ENCODE peak calls at places on chromosomes 7 and 10, in eight cellular contexts. U is activated naive CD4-positive, alpha-beta T cell; S is NCI-H2029; Y is naive B cell; J is uterus; X is left ventricle myocardium inferior; A is HTR-8/SVneo; T is NCI-H1417 treated with DMSO at 0.1 percent for 48 hours. P is an unnamed sample.

GRCh38 chr7:19376591-19376990 is 231.4 kb upstream of the FERD3L start:
- DNase-seq in T (no peak), S (no peak), X (no peak), J (no peak), Y (no peak), U (no peak), A (no peak), P (no peak)

GRCh38 chr10:35643151-35643975 is 1.3 kb upstream of the FZD8 start:
- DNase-seq in A (peak; percentile 56), S (no peak), T (peak; percentile 34), J (peak; percentile 64), Y (peak; percentile 29), U (no peak), X (peak; percentile 81), P (no peak)

GRCh38 chr7:94003446-94004023 is 620 bp downstream of the BET1 start:
- DNase-seq in Y (no peak), A (no peak), S (peak; percentile 3), T (no peak), J (no peak), U (no peak), X (no peak), P (peak; percentile 13)

GRCh38 chr7:29826904-29827303 is 20.6 kb downstream of the WIPF3 start:
- DNase-seq in A (no peak), S (no peak), J (no peak), X (no peak), U (no peak), T (no peak), Y (no peak), P (no peak)

GRCh38 chr7:137535579-137535978 is 192.0 kb upstream of the PTN start:
- DNase-seq in X (no peak), A (no peak), J (no peak), U (no peak), Y (no peak), S (no peak), T (no peak), P (no peak)

GRCh38 chr10:71582506-71582905 is 137.1 kb downstream of the C10orf105 start:
- DNase-seq in A (no peak), T (no peak), Y (no peak), X (no peak), S (no peak), U (no peak), J (no peak), P (no peak)

GRCh38 chr7:5266148-5267028 is 16.4 kb upstream of the SLC29A4 start:
- DNase-seq in T (no peak), S (no peak), J (no peak), Y (no peak), U (no peak), A (no peak), X (no peak), P (no peak)

GRCh38 chr10:21811245-21811585 is 192.3 kb downstream of the DNAJC1 start:
- DNase-seq in T (no peak), A (no peak), J (no peak), X (no peak), S (no peak), Y (no peak), U (no peak), P (no peak)

GRCh38 chr7:78164459-78164858 is 365.9 kb downstream of the PHTF2 start:
- DNase-seq in A (no peak), T (no peak), U (no peak), X (no peak), Y (no peak), J (no peak), S (no peak), P (no peak)